ENCODE peak calls at places on chromosomes 1 and 21, in seven cellular contexts. E, S, B, V, I, O and P are unnamed samples.

GRCh38 chr1:19656780-19657475 is 7.7 kb upstream of the HTR6 start:
- DNase-seq in E (no peak), S (no peak), B (no peak), V (no peak), I (no peak), O (no peak), P (no peak)

GRCh38 chr1:35568975-35569395 is 4.1 kb upstream of the TFAP2E start:
- DNase-seq in E (peak; percentile 47), S (peak; percentile 77), B (peak; percentile 68), V (peak; percentile 75), I (peak; percentile 93), O (peak; percentile 29), P (peak; percentile 59)

GRCh38 chr1:93665015-93665414 is 16.6 kb downstream of the BCAR3 start:
- DNase-seq in E (no peak), S (peak; percentile 58), B (no peak), V (no peak), I (no peak), O (no peak), P (no peak)

GRCh38 chr1:94406446-94406845 is 11.7 kb upstream of the ABCD3 start:
- DNase-seq in E (no peak), S (no peak), B (no peak), V (no peak), I (no peak), O (no peak), P (no peak)

GRCh38 chr1:201376464-201377374 is 761 bp downstream of the TNNT2 start:
- DNase-seq in E (no peak), S (peak; percentile 51), B (no peak), V (peak; percentile 54), I (peak; percentile 94), O (no peak), P (peak; percentile 62)

GRCh38 chr21:45072166-45072962 is 2.0 kb upstream of the ADARB1 start:
- DNase-seq in E (no peak), S (no peak), B (no peak), V (no peak), I (no peak), O (no peak), P (no peak)

GRCh38 chr1:174160109-174160473 is 771 bp downstream of the RABGAP1L start:
- DNase-seq in E (no peak), S (peak; percentile 70), B (no peak), V (peak; percentile 52), I (peak; percentile 58), O (no peak), P (peak; percentile 39)

GRCh38 chr1:231839999-231840398 is 213.4 kb downstream of the DISC1 start:
- DNase-seq in E (no peak), S (no peak), B (no peak), V (no peak), I (no peak), O (no peak), P (no peak)

GRCh38 chr21:20877976-20878375 is 120.2 kb upstream of the NCAM2 start:
- DNase-seq in E (no peak), S (no peak), B (no peak), V (no peak), I (no peak), O (no peak), P (no peak)

GRCh38 chr1:34590211-34590623 is 164.6 kb upstream of the GJB5 start:
- DNase-seq in E (no peak), S (peak; percentile 2), B (no peak), V (peak; percentile 1), I (peak; percentile 41), O (peak; percentile 97), P (peak; percentile 15)

GRCh38 chr1:114219247-114219872 is 65.7 kb upstream of the SYT6 start:
- DNase-seq in E (no peak), S (peak; percentile 30), B (no peak), V (peak; percentile 33), I (peak; percentile 30), O (no peak), P (peak; percentile 17)

GRCh38 chr1:47785561-47786271 is 211.5 kb downstream of the TRABD2B start:
- DNase-seq in E (no peak), S (no peak), B (no peak), V (no peak), I (peak; percentile 64), O (no peak), P (no peak)

GRCh38 chr1:240399381-240399780 is 212.6 kb downstream of the GREM2 start:
- DNase-seq in E (no peak), S (peak; percentile 91), B (no peak), V (peak; percentile 93), I (peak; percentile 54), O (no peak), P (peak; percentile 91)

GRCh38 chr1:114152211-114153050 is 1.2 kb downstream of the SYT6 start:
- DNase-seq in E (no peak), S (peak; percentile 33), B (peak; percentile 1), V (peak; percentile 43), I (peak; percentile 53), O (no peak), P (no peak)

GRCh38 chr1:162389021-162389818 is 7.7 kb downstream of the C1orf226 start:
- DNase-seq in E (no peak), S (peak; percentile 54), B (no peak), V (peak; percentile 62), I (peak; percentile 31), O (peak; percentile 21), P (peak; percentile 88)

GRCh38 chr1:12561121-12561520 is 56.9 kb downstream of the DHRS3 start:
- DNase-seq in E (no peak), S (no peak), B (no peak), V (no peak), I (no peak), O (no peak), P (no peak)

GRCh38 chr1:156752843-156753486 is 1.5 kb upstream of the HDGF start:
- DNase-seq in E (no peak), S (no peak), B (no peak), V (peak; percentile 37), I (no peak), O (no peak), P (no peak)

GRCh38 chr1:83641828-83642443 is 357.0 kb downstream of the TTLL7 start:
- DNase-seq in E (no peak), S (no peak), B (no peak), V (no peak), I (no peak), O (no peak), P (no peak)

GRCh38 chr21:41928621-41929220 is 25.1 kb downstream of the C2CD2 start:
- DNase-seq in E (no peak), S (no peak), B (no peak), V (no peak), I (no peak), O (no peak), P (no peak)